ENCODE peak calls at places on chromosomes 16 and 17, in four cellular contexts. B, V, C and Z are unnamed samples.

GRCh38 chr16:19114359-19115147 is 789 bp downstream of the ITPRIPL2 start:
- DNase-seq in B (peak), V (peak), C (peak), Z (peak)

GRCh38 chr17:4717791-4718190 is 7.4 kb downstream of the ARRB2 start:
- DNase-seq in B (no peak), V (no peak), C (no peak), Z (no peak)

GRCh38 chr16:12541672-12542071 is 262.0 kb downstream of the CPPED1 start:
- DNase-seq in B (no peak), V (no peak), C (no peak), Z (no peak)

GRCh38 chr16:54926166-54926838 is 4.4 kb upstream of the IRX5 start:
- DNase-seq in B (no peak), V (no peak), C (peak), Z (no peak)

GRCh38 chr17:50945779-50946222 is 79.6 kb upstream of the TOB1 start:
- DNase-seq in B (peak), V (no peak), C (no peak), Z (no peak)

GRCh38 chr16:86363057-86363490 is 147.3 kb upstream of the FOXF1 start:
- DNase-seq in B (no peak), V (no peak), C (peak), Z (no peak)

GRCh38 chr16:48408688-48409087 is 23.5 kb upstream of the SIAH1 start:
- DNase-seq in B (no peak), V (no peak), C (peak), Z (no peak)

GRCh38 chr17:50681260-50682200 is 26.2 kb downstream of the ANKRD40 start:
- DNase-seq in B (no peak), V (peak), C (peak), Z (no peak)

GRCh38 chr16:75340715-75341500 is 89.5 kb upstream of the BCAR1 start:
- DNase-seq in B (no peak), V (no peak), C (peak), Z (no peak)

GRCh38 chr17:76537288-76537577 is 276 bp downstream of the CYGB start:
- DNase-seq in B (peak), V (peak), C (peak), Z (no peak)

GRCh38 chr17:44094701-44095387 is 24.3 kb downstream of the G6PC3 start:
- DNase-seq in B (no peak), V (no peak), C (no peak), Z (no peak)

GRCh38 chr16:82895843-82896242 is 269.1 kb downstream of the CDH13 start:
- DNase-seq in B (no peak), V (no peak), C (no peak), Z (no peak)

GRCh38 chr17:57106107-57106835 is 21.2 kb downstream of the AKAP1 start:
- DNase-seq in B (peak), V (peak), C (no peak), Z (no peak)

GRCh38 chr16:84532299-84532724 is 27.9 kb upstream of the MEAK7 start:
- DNase-seq in B (peak), V (peak), C (peak), Z (peak)

DNA sequence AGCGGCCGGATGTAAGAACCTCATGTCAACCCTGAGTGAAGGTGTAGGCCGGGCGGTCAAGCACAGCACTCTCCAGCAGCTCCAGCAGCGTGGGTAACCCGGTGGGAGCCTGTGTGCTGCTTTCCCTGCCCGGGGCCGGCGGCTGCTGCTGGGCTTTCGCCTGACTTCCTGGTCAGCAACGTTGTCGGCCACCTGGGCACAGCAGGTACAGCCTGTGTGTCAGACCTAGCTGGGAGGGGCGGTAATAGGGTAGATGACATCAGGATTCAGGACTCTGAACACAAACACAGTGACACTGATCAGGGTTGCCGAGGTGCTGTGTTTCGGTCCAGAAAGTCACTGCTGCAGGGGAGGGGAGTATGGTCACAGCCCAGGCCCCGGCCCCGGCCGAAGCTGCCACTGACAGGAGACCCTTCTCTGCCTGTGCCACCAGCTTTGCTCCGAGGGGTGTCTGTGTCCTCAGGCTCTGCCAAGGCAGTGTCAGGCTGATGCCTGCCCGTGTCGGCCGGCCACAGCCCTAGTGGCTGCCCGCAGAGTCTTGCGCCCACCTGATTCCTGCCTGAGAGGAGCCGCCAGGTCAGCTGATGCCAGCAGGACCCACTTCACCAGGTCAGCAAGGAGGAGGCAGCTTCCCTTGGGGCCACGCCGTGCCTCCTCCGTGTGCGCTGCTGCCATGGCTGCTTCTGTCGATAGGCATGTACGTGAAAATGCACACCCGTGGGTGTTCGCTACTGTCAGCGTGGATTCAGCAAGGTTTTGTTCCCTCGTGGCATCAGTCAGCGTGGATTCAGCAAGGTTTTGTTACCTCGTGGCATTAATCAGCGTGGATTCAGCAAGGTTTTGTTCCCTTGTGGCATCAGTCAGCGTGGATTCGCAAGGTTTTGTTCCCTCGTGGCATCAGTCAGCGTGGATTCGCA is 9.2 kb downstream of the RAB40C start:
- DNase-seq in B (no peak), V (peak), C (no peak), Z (no peak)
- H3K14ac ChIP-seq in B (no peak), V (no peak), C (no peak), Z (no peak)

GRCh38 chr17:17346428-17347233 is 43.5 kb downstream of the NT5M start:
- DNase-seq in B (peak), V (no peak), C (no peak), Z (no peak)
- H4K91ac ChIP-seq in B (no peak), V (no peak), C (no peak), Z (no peak)

GRCh38 chr16:50267651-50268050 is 1.3 kb downstream of the ADCY7 start:
- DNase-seq in B (no peak), V (no peak), C (no peak), Z (no peak)
- H3K9ac ChIP-seq in B (no peak), V (no peak), C (no peak), Z (no peak)

DNA sequence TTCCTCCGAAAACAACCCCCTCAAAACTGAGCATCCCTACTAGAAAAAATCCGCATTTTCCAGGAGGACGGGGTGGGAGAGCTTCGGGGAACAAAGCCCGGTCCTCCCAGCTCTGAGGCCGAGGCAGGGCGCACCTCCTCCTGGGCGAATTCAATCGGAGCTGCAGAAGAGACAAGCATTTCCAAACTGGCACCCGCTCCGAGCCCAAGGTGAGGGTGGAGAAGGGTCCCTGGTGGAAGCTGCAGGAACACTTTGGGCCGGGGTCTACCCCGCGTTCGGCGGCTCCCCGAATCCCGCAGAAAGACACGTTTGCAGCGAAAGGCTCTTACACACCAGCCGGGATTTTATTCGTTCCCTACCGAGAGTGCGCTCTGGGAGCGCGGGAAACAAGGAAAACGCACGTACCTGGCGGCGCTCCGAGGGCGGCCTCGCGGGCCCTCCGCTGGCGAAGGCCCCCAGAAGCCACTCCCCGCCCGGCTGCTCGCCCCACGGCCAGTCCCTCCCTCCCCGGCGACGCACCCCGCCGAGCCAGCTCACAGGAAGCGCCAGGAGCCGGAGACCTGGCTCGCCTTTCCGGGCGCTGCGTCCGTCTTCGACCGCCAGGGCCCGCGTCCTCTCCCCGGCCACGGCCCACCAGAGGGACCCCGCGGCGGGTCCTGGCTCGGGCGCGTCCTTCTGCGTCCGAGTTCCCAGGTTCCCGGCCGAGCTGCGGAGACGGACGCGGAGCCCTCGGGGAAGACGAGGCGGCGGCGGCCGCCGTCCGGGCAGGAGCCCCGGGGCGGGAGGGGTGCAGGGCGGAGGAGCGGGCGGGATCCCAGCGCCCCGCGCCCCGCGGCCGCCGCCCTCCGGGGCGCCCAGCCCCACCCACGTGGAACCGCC is 49.8 kb upstream of the BAHCC1 start:
- DNase-seq in B (peak), V (peak), C (peak), Z (peak)
- H3K14ac ChIP-seq in B (peak), V (peak), C (peak), Z (peak)

GRCh38 chr17:82494236-82495055 is 25.1 kb upstream of the FOXK2 start:
- DNase-seq in B (peak), V (peak), C (peak), Z (peak)

GRCh38 chr17:82493517-82493840 is 26.1 kb upstream of the FOXK2 start:
- DNase-seq in B (no peak), V (no peak), C (no peak), Z (no peak)

GRCh38 chr17:82497483-82498405 is 21.8 kb upstream of the FOXK2 start:
- DNase-seq in B (no peak), V (peak), C (peak), Z (peak)

GRCh38 chr17:82496529-82497434 is 22.8 kb upstream of the FOXK2 start:
- DNase-seq in B (peak), V (peak), C (peak), Z (peak)

DNA sequence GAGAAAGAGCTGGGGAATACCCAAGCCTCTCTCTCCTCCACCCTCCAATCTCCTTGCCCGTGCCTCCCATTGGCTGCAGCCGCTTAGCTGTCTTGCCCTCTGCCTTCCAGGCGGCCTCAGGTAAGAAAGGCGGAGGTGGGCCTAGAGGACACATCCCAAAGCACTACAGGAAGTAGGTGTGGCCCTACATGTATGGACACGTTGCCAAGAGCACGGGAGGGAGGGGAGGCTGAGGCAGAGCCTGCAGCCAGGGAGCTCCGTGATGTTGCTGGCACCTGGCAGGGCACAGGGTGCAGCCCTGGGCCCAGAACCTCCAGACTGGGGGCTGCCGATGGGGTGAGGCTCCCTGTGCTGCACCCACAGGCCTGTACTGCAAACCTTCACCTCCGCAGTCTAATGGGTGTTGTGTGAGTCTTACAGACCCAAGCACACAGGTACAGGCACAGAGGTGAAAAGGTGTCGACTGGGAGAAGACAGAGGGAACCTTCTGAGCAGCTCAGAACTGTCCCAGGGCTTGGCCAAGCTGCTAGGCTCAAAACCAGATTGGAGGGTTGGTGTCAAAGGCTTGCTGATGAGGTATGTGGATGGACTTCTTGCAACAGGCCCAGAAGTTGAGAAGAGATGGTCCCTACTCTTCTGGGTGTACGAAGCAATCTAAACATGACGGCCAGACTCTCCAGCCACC is 23.5 kb upstream of the FOXK2 start:
- DNase-seq in B (peak), V (peak), C (no peak), Z (no peak)
- H4K91ac ChIP-seq in B (no peak), V (no peak), C (no peak), Z (peak)

DNA sequence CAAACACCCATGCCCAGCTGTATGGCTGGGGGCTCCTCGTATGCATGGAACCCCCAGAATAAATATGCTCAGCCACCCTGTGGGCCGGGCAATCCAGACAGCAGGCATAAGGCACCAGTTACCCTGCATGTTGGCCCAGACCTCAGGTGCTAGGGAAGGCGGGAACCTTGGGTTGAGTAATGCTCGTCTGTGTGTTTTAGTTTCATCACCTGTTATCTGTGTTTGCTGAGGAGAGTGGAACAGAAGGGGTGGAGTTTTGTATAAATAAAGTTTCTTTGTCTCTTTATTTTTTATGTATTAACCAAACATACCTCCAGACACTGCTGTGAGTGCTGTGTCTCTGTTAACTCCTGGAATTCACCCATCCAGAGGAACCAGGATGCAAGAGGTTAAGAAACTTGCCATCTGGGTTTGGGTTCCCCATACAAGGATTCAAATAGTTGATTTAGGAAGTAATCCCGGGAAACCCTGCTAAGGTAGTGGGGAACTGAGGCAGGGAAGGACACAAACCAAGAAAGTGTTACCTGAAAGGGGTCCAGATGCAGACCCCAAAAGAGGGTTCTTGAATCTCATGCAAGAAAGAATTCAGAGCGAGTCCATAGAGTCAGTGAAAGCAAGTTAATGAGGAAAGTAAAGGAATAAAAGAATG is 37.4 kb upstream of the IL21R start:
- DNase-seq in B (no peak), V (peak), C (no peak), Z (no peak)
- H3K9ac ChIP-seq in B (no peak), V (no peak), C (no peak), Z (no peak)

GRCh38 chr16:638836-639235 is 2.7 kb upstream of the METTL26 start:
- DNase-seq in B (no peak), V (no peak), C (no peak), Z (no peak)

GRCh38 chr16:642189-643049 is 791 bp downstream of the MCRIP2 start:
- DNase-seq in B (no peak), V (peak), C (no peak), Z (no peak)

GRCh38 chr16:643050-643368 is 1.4 kb downstream of the MCRIP2 start:
- DNase-seq in B (no peak), V (no peak), C (no peak), Z (no peak)

GRCh38 chr16:640614-641013 is 1.0 kb upstream of the MCRIP2 start:
- DNase-seq in B (no peak), V (no peak), C (no peak), Z (no peak)

DNA sequence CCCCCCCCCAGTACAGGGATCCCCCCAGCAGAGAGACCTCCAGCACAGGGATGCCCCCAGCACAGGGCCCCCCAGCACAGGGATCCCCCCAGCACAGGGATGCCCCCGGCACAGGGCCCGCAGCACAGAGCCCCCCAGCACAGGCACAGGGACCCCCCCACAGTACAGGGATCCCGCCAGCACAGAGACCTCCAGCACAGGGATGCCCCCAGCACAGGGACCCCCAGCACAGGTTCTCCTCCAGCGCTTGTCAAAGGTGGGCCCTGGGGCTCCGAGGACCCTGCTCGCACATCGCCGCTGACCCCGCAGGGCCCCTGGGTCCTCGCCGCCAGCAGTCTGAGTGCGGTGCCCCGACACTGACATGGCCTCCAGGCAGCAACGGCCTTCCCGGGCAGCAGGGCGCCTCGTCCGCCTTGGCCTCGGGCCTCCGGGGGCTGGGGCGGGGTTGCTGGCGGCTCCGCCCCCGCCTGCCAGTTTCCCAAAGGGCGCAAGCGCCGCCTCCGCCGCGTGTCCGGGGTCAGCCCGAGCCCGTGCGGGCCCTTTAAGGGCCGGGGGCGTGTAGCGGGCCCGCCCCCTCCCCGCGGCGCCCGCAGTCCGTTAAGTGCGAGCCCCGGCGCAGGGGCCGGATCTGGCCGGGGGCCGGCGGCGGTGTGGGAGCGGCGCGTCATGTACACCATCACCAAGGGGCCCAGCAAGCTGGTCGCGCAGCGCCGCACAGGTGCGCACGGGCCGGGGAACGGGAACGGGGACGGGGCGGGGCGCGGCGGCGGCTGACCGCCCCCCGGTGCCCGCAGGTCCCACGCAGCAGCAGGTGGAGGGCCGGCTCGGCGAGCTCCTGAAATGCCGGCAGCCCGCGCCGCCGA is at the start of gene MCRIP2:
- DNase-seq in B (peak), V (peak), C (peak), Z (peak)
- H3K14ac ChIP-seq in B (peak), V (peak), C (peak), Z (peak)